ENCODE peak calls at places on chromosome 1, in eight cellular contexts. G is non-pigmented ciliary epithelial cell; U is activated CD8-positive, alpha-beta memory T cell treated with anti-CD3 and anti-CD28 coated beads for 48 hours; D is astrocyte of the cerebellum; L is effector memory CD4-positive, alpha-beta T cell; S is foreskin fibroblast; N is activated CD4-positive, alpha-beta T cell treated with anti-CD3 and anti-CD28 coated beads, Interleukin-2, amount 50 U/mL, for 24 hours; Y is left lung. T is an unnamed sample.

GRCh38 chr1:73604739-73605138 is 593.2 kb downstream of the LRRIQ3 start:
- DNase-seq in G (no peak), U (no peak), D (no peak), L (no peak), S (no peak), N (no peak), Y (no peak), T (no peak)

GRCh38 chr1:156677616-156678596 is 699 bp upstream of the NES start:
- DNase-seq in G (no peak), U (no peak), D (peak), L (no peak), S (peak), N (no peak), Y (peak), T (peak)

GRCh38 chr1:236868625-236869467 is 73.8 kb downstream of the MTR start:
- DNase-seq in G (no peak), U (no peak), D (peak), L (no peak), S (peak), N (peak), Y (no peak), T (peak)

GRCh38 chr1:22835920-22836319 is 125.3 kb downstream of the EPHB2 start:
- DNase-seq in G (no peak), U (no peak), D (no peak), L (no peak), S (peak), N (no peak), Y (no peak), T (no peak)

GRCh38 chr1:149936992-149937705 is 470 bp upstream of the MTMR11 start:
- DNase-seq in G (peak), U (no peak), D (no peak), L (no peak), S (peak), N (no peak), Y (no peak), T (no peak)

GRCh38 chr1:22900451-22900850 is 72.2 kb downstream of the LACTBL1 start:
- DNase-seq in G (no peak), U (no peak), D (no peak), L (no peak), S (no peak), N (no peak), Y (no peak), T (no peak)

GRCh38 chr1:153976819-153977249 is 640 bp downstream of the JTB start:
- DNase-seq in G (no peak), U (no peak), D (no peak), L (no peak), S (peak), N (no peak), Y (no peak), T (no peak)

GRCh38 chr1:200037904-200038644 is 10.6 kb downstream of the NR5A2 start:
- DNase-seq in G (no peak), U (no peak), D (no peak), L (no peak), S (no peak), N (no peak), Y (no peak), T (no peak)

GRCh38 chr1:55741516-55741915 is 526.4 kb upstream of the USP24 start:
- DNase-seq in G (no peak), U (no peak), D (no peak), L (no peak), S (peak), N (no peak), Y (no peak), T (no peak)

GRCh38 chr1:67552336-67552759 is 122.1 kb upstream of the SERBP1 start:
- DNase-seq in G (no peak), U (no peak), D (no peak), L (no peak), S (no peak), N (no peak), Y (no peak), T (no peak)

T was measured in T-helper 1 cell.